ENCODE peak calls at places on chromosomes 13 and 19, in nine cellular contexts. F is ovary; X is upper lobe of right lung; L is effector memory CD4-positive, alpha-beta T cell; N is neuronal stem cell; P is uterus; Z is pancreas; W is CD8-positive, alpha-beta T cell; D is GM23248. V is an unnamed sample.
A peak's percentile ranks its signal among the peaks of the same experiment; 100 is the strongest.

GRCh38 chr19:14544977-14545715 is 15.8 kb downstream of the TECR start:
- DNase-seq in F (no peak), X (peak; percentile 74), L (no peak), N (no peak), P (no peak), Z (no peak), W (no peak), D (no peak), V (peak; percentile 86)

GRCh38 chr19:6802336-6803035 is 30.0 kb downstream of the VAV1 start:
- DNase-seq in F (no peak), X (peak; percentile 74), L (peak; percentile 72), N (no peak), P (no peak), Z (peak; percentile 43), W (peak; percentile 62), D (no peak), V (no peak)

GRCh38 chr19:15621801-15622200 is 6.8 kb downstream of the CYP4F8 start:
- DNase-seq in F (no peak), X (no peak), L (no peak), N (no peak), P (no peak), Z (no peak), W (no peak), D (no peak), V (no peak)

GRCh38 chr13:48637601-48638000 is 16.1 kb upstream of the CYSLTR2 start:
- DNase-seq in F (no peak), X (no peak), L (no peak), N (no peak), P (no peak), Z (no peak), W (no peak), D (no peak), V (no peak)

GRCh38 chr19:14563989-14564650 is 7.7 kb downstream of the NDUFB7 start:
- DNase-seq in F (no peak), X (no peak), L (peak; percentile 19), N (no peak), P (no peak), Z (no peak), W (no peak), D (peak; percentile 38), V (no peak)

GRCh38 chr19:17441241-17442135 is 7.0 kb downstream of the TMEM221 start:
- DNase-seq in F (no peak), X (no peak), L (no peak), N (no peak), P (no peak), Z (no peak), W (no peak), D (peak; percentile 56), V (no peak)

GRCh38 chr19:39438270-39438934 is 2.7 kb upstream of the RPS16 start:
- DNase-seq in F (no peak), X (no peak), L (no peak), N (no peak), P (no peak), Z (no peak), W (no peak), D (peak; percentile 56), V (no peak)

GRCh38 chr19:36060430-36060829 is 5.7 kb downstream of the WDR62 start:
- DNase-seq in F (peak; percentile 64), X (no peak), L (no peak), N (no peak), P (peak; percentile 41), Z (no peak), W (no peak), D (peak; percentile 70), V (peak; percentile 57)

GRCh38 chr19:56076413-56076998 is 44.6 kb downstream of the ZNF787 start:
- DNase-seq in F (peak; percentile 56), X (no peak), L (no peak), N (peak; percentile 39), P (peak; percentile 44), Z (no peak), W (peak; percentile 16), D (peak; percentile 72), V (no peak)

GRCh38 chr19:17468302-17469091 is 1.8 kb upstream of the SLC27A1 start:
- DNase-seq in F (peak; percentile 77), X (peak; percentile 86), L (no peak), N (no peak), P (peak; percentile 45), Z (peak; percentile 47), W (no peak), D (peak; percentile 55), V (peak; percentile 60)

GRCh38 chr19:10602330-10603083 is 15.4 kb upstream of the AP1M2 start:
- DNase-seq in F (peak; percentile 86), X (peak; percentile 93), L (peak; percentile 75), N (peak; percentile 81), P (peak; percentile 84), Z (peak; percentile 76), W (peak; percentile 86), D (peak; percentile 89), V (peak; percentile 46)

GRCh38 chr13:44455781-44456180 is 82.2 kb downstream of the SERP2 start:
- DNase-seq in F (no peak), X (no peak), L (no peak), N (no peak), P (no peak), Z (no peak), W (no peak), D (no peak), V (no peak)

GRCh38 chr19:42496551-42497133 is 31.6 kb downstream of the CEACAM1 start:
- DNase-seq in F (no peak), X (no peak), L (no peak), N (no peak), P (no peak), Z (no peak), W (no peak), D (no peak), V (no peak)

GRCh38 chr19:56966225-56966696 is 125.7 kb upstream of the PEG3 start:
- DNase-seq in F (peak; percentile 97), X (no peak), L (no peak), N (no peak), P (peak; percentile 79), Z (no peak), W (no peak), D (no peak), V (no peak)

GRCh38 chr13:20272571-20273171 is 40.6 kb upstream of the GJB6 start:
- DNase-seq in F (no peak), X (no peak), L (no peak), N (no peak), P (no peak), Z (no peak), W (no peak), D (no peak), V (no peak)

GRCh38 chr13:20074956-20075355 is 85.9 kb downstream of the GJA3 start:
- DNase-seq in F (no peak), X (no peak), L (no peak), N (no peak), P (no peak), Z (no peak), W (no peak), D (no peak), V (no peak)

GRCh38 chr19:31226536-31226935 is 122.7 kb downstream of the TSHZ3 start:
- DNase-seq in F (no peak), X (no peak), L (no peak), N (no peak), P (no peak), Z (no peak), W (no peak), D (no peak), V (no peak)

GRCh38 chr13:73235385-73235784 is 176.6 kb downstream of the KLF5 start:
- DNase-seq in F (no peak), X (no peak), L (no peak), N (no peak), P (no peak), Z (no peak), W (no peak), D (no peak), V (no peak)

GRCh38 chr19:48780684-48781391 is 25.5 kb downstream of the FGF21 start:
- DNase-seq in F (no peak), X (no peak), L (no peak), N (no peak), P (peak; percentile 41), Z (peak; percentile 81), W (no peak), D (peak; percentile 34), V (no peak)

GRCh38 chr19:33785795-33786194 is 10.9 kb upstream of the KCTD15 start:
- DNase-seq in F (no peak), X (no peak), L (no peak), N (no peak), P (no peak), Z (no peak), W (no peak), D (peak; percentile 60), V (no peak)

DNA sequence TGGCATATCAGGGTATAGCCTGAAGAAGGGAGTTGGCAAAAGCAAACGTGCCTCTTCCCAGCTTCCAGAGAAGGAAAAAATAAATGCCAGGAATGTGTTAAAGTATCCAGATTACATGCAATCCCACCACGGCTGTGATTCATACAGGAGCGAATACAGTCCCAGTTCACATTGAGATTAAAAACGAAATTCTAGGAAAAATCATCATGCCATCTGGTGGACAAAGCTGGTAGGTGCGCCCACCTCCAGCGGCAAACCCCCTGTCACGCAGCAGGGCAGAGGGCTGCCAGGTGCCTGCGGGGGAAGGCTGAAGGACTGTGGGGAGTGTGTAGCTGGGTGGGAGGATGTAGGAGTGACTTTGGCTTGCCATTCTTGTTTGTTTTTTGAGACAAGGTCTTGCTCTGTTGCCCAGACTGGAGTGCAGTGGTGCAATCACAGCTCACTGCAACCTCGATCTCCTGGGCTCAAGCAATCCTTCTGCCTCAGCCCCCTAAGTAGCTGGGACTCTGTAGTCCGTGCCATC is 6.4 kb upstream of the DMWD start:
- DNase-seq in F (peak; percentile 80), X (no peak), L (peak; percentile 32), N (no peak), P (peak; percentile 80), Z (no peak), W (peak; percentile 37), D (peak; percentile 91), V (no peak)
- H3K27ac ChIP-seq in F (no peak overlapping the region), X (no peak overlapping the region), L (no peak overlapping the region), N (no peak overlapping the region), P (peak overlapping the region; percentile 51), Z (no peak overlapping the region), W (no peak overlapping the region), D (no peak overlapping the region), V (no peak overlapping the region)

DNA sequence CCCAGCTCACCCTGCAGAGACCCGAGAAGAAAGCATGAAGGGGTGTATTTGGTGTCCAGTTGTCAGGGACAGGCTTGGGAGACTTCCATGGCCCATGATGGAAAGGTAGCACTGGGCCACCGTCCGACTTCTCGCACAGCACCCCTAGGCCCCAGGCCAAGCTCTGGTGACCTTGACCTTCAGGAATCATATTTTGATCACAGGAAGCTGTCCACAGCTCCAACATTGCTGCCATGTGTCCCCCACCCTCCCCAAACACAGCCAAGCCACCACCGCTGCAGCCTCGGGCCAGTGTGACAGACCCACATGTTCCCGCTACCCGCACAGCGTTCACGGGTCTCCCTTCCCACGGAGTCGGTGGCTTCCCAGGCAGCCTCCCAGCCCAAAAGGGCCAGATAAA is 842 bp upstream of the PTGIR start:
- DNase-seq in F (no peak), X (no peak), L (no peak), N (no peak), P (peak; percentile 58), Z (no peak), W (no peak), D (no peak), V (no peak)
- H3K27ac ChIP-seq in F (peak overlapping the region; percentile 21), X (peak overlapping the region; percentile 76), L (no peak overlapping the region), N (no peak overlapping the region), P (peak overlapping the region; percentile 81), Z (no peak overlapping the region), W (no peak overlapping the region), D (peak overlapping the region; percentile 94), V (no peak overlapping the region)

GRCh38 chr19:661427-662196 is 1.4 kb downstream of the RNF126 start:
- DNase-seq in F (no peak), X (no peak), L (peak; percentile 61), N (no peak), P (no peak), Z (no peak), W (peak; percentile 62), D (peak; percentile 68), V (no peak)
- H3K27ac ChIP-seq in F (peak overlapping the region; percentile 69), X (peak overlapping the region; percentile 87), L (peak overlapping the region; percentile 94), N (no peak overlapping the region), P (peak overlapping the region; percentile 63), Z (peak overlapping the region; percentile 76), W (peak overlapping the region; percentile 81), D (peak overlapping the region; percentile 91), V (peak overlapping the region; percentile 70)

GRCh38 chr13:112217431-112217830 is 150.5 kb downstream of the SOX1 start:
- DNase-seq in F (no peak), X (no peak), L (no peak), N (no peak), P (no peak), Z (no peak), W (no peak), D (no peak), V (no peak)
- H3K27ac ChIP-seq in F (no peak overlapping the region), X (no peak overlapping the region), L (no peak overlapping the region), N (no peak overlapping the region), P (no peak overlapping the region), Z (no peak overlapping the region), W (no peak overlapping the region), D (no peak overlapping the region), V (no peak overlapping the region)

V was measured in substantia nigra.